ENCODE peak calls at places on chromosomes 2 and 18, in six cellular contexts. C, D, F, P, U and A are unnamed samples.

GRCh38 chr2:109448946-109449788 is 164.6 kb downstream of the SEPTIN10 start:
- DNase-seq in C (no peak), D (no peak), F (peak), P (peak), U (no peak), A (no peak)

GRCh38 chr18:25350561-25351201 is 1.3 kb downstream of the ZNF521 start:
- DNase-seq in C (no peak), D (peak), F (peak), P (peak), U (peak), A (peak)

GRCh38 chr18:26574958-26575864 is 26.9 kb upstream of the KCTD1 start:
- DNase-seq in C (no peak), D (peak), F (peak), P (no peak), U (peak), A (peak)

GRCh38 chr2:175003875-175004729 is 1.1 kb downstream of the CHN1 start:
- DNase-seq in C (no peak), D (peak), F (no peak), P (no peak), U (no peak), A (peak)

GRCh38 chr2:177758591-177759371 is 313.8 kb downstream of the PDE11A start:
- DNase-seq in C (peak), D (peak), F (no peak), P (no peak), U (peak), A (peak)

GRCh38 chr2:237312021-237312755 is 101.8 kb downstream of the COL6A3 start:
- DNase-seq in C (no peak), D (no peak), F (no peak), P (no peak), U (no peak), A (no peak)

GRCh38 chr2:240688563-240688919 is 3.1 kb upstream of the AQP12A start:
- DNase-seq in C (no peak), D (no peak), F (no peak), P (no peak), U (no peak), A (no peak)

GRCh38 chr18:80200171-80200931 is 47.0 kb downstream of the PARD6G start:
- DNase-seq in C (peak), D (no peak), F (no peak), P (no peak), U (no peak), A (peak)

GRCh38 chr2:43576983-43577892 is 18.6 kb downstream of the THADA start:
- DNase-seq in C (no peak), D (peak), F (peak), P (no peak), U (peak), A (peak)

GRCh38 chr2:80145499-80145898 is 159.1 kb downstream of the LRRTM1 start:
- DNase-seq in C (no peak), D (no peak), F (no peak), P (no peak), U (no peak), A (no peak)

GRCh38 chr18:35729971-35730668 is 148.6 kb downstream of the GALNT1 start:
- DNase-seq in C (no peak), D (no peak), F (no peak), P (no peak), U (no peak), A (peak)

GRCh38 chr2:240622631-240623235 is 2.5 kb upstream of the GPR35 start:
- DNase-seq in C (no peak), D (peak), F (no peak), P (peak), U (peak), A (peak)

GRCh38 chr2:159939946-159940345 is 122.5 kb downstream of the PLA2R1 start:
- DNase-seq in C (no peak), D (peak), F (peak), P (no peak), U (no peak), A (peak)

GRCh38 chr2:236544362-236544761 is 25.3 kb upstream of the ACKR3 start:
- DNase-seq in C (no peak), D (no peak), F (no peak), P (no peak), U (no peak), A (no peak)

GRCh38 chr2:10447300-10448207 is 573 bp downstream of the ODC1 start:
- DNase-seq in C (peak), D (peak), F (peak), P (no peak), U (peak), A (peak)

GRCh38 chr2:217065695-217066405 is 206.0 kb upstream of the TNP1 start:
- DNase-seq in C (no peak), D (no peak), F (no peak), P (no peak), U (no peak), A (no peak)

GRCh38 chr2:67638146-67638545 is 241.0 kb downstream of the ETAA1 start:
- DNase-seq in C (no peak), D (no peak), F (no peak), P (no peak), U (no peak), A (no peak)

GRCh38 chr2:222594679-222595078 is 61.2 kb downstream of the FARSB start:
- DNase-seq in C (no peak), D (no peak), F (no peak), P (no peak), U (no peak), A (no peak)

GRCh38 chr2:36411962-36412444 is 56.4 kb downstream of the CRIM1 start:
- DNase-seq in C (no peak), D (no peak), F (no peak), P (no peak), U (no peak), A (peak)

GRCh38 chr18:8020133-8020846 is 453.2 kb downstream of the PTPRM start:
- DNase-seq in C (no peak), D (no peak), F (no peak), P (no peak), U (no peak), A (no peak)

GRCh38 chr2:179376881-179377280 is 112.2 kb upstream of the SESTD1 start:
- DNase-seq in C (no peak), D (no peak), F (no peak), P (no peak), U (no peak), A (no peak)

GRCh38 chr2:127092951-127093516 is 13.9 kb downstream of the BIN1 start:
- DNase-seq in C (no peak), D (no peak), F (no peak), P (no peak), U (no peak), A (no peak)